ENCODE peak calls at places on chromosomes 3 and 15, in five cellular contexts. One of them, this sample, is unnamed.

GRCh38 chr15:70783041-70783440 is 19.7 kb upstream of the UACA start:
- DNase-seq in esophagus squamous epithelium: no peak
- DNase-seq in cardiac muscle cell: no peak
- DNase-seq in gastrocnemius medialis: no peak
- DNase-seq in prostate gland: no peak
- DNase-seq in this sample: no peak

GRCh38 chr3:38916706-38917105 is 100.7 kb upstream of the SCN10A start:
- DNase-seq in esophagus squamous epithelium: no peak
- DNase-seq in cardiac muscle cell: no peak
- DNase-seq in gastrocnemius medialis: no peak
- DNase-seq in prostate gland: no peak
- DNase-seq in this sample: no peak

GRCh38 chr3:107198522-107199271 is 178.5 kb upstream of the CCDC54 start:
- DNase-seq in esophagus squamous epithelium: no peak
- DNase-seq in cardiac muscle cell: no peak
- DNase-seq in gastrocnemius medialis: peak; percentile 12
- DNase-seq in prostate gland: no peak
- DNase-seq in this sample: no peak

GRCh38 chr3:179771797-179772196 is 119.0 kb downstream of the USP13 start:
- DNase-seq in esophagus squamous epithelium: no peak
- DNase-seq in cardiac muscle cell: peak; percentile 55
- DNase-seq in gastrocnemius medialis: no peak
- DNase-seq in prostate gland: no peak
- DNase-seq in this sample: no peak

GRCh38 chr15:82146990-82147461 is 101.2 kb upstream of the MEX3B start:
- DNase-seq in esophagus squamous epithelium: no peak
- DNase-seq in cardiac muscle cell: no peak
- DNase-seq in gastrocnemius medialis: peak; percentile 25
- DNase-seq in prostate gland: no peak
- DNase-seq in this sample: no peak

GRCh38 chr15:88688394-88688933 is 49.6 kb downstream of the ISG20 start:
- DNase-seq in esophagus squamous epithelium: no peak
- DNase-seq in cardiac muscle cell: no peak
- DNase-seq in gastrocnemius medialis: no peak
- DNase-seq in prostate gland: no peak
- DNase-seq in this sample: no peak

GRCh38 chr3:109122690-109123089 is 4.8 kb upstream of the MORC1 start:
- DNase-seq in esophagus squamous epithelium: no peak
- DNase-seq in cardiac muscle cell: no peak
- DNase-seq in gastrocnemius medialis: no peak
- DNase-seq in prostate gland: no peak
- DNase-seq in this sample: no peak

GRCh38 chr15:69462493-69463181 is 10.0 kb downstream of the RPLP1 start:
- DNase-seq in esophagus squamous epithelium: peak; percentile 55
- DNase-seq in cardiac muscle cell: peak; percentile 97
- DNase-seq in gastrocnemius medialis: peak; percentile 96
- DNase-seq in prostate gland: peak; percentile 94
- DNase-seq in this sample: peak; percentile 98

GRCh38 chr3:99023590-99024192 is 122.2 kb upstream of the DCBLD2 start:
- DNase-seq in esophagus squamous epithelium: no peak
- DNase-seq in cardiac muscle cell: peak; percentile 48
- DNase-seq in gastrocnemius medialis: no peak
- DNase-seq in prostate gland: no peak
- DNase-seq in this sample: no peak
- TF ChIP-seq CTCF in esophagus squamous epithelium: peak; percentile 74
- TF ChIP-seq CTCF in cardiac muscle cell: peak; percentile 62
- TF ChIP-seq CTCF in gastrocnemius medialis: peak; percentile 15
- TF ChIP-seq CTCF in prostate gland: peak; percentile 11
- TF ChIP-seq CTCF in this sample: peak; percentile 66

GRCh38 chr3:48408823-48409281 is 21.0 kb downstream of the PLXNB1 start:
- DNase-seq in esophagus squamous epithelium: no peak
- DNase-seq in cardiac muscle cell: no peak
- DNase-seq in gastrocnemius medialis: peak; percentile 1
- DNase-seq in prostate gland: no peak
- DNase-seq in this sample: peak; percentile 63
- H3K36me3 ChIP-seq in esophagus squamous epithelium: peaks cover 52% of the 10 kb centered on the region
- H3K36me3 ChIP-seq in cardiac muscle cell: peaks cover 14% of the 10 kb centered on the region
- H3K36me3 ChIP-seq in gastrocnemius medialis: no peaks in the 10 kb centered on the region
- H3K36me3 ChIP-seq in prostate gland: peaks cover 39% of the 10 kb centered on the region
- H3K36me3 ChIP-seq in this sample: peaks cover 99% of the 10 kb centered on the region

GRCh38 chr3:23480981-23481380 is 277.9 kb downstream of the UBE2E2 start:
- DNase-seq in esophagus squamous epithelium: no peak
- DNase-seq in cardiac muscle cell: no peak
- DNase-seq in gastrocnemius medialis: no peak
- DNase-seq in prostate gland: no peak
- DNase-seq in this sample: no peak
- H3K9me3 ChIP-seq in esophagus squamous epithelium: no peaks in the 10 kb centered on the region
- H3K9me3 ChIP-seq in cardiac muscle cell: no peaks in the 10 kb centered on the region
- H3K9me3 ChIP-seq in gastrocnemius medialis: no peaks in the 10 kb centered on the region
- H3K9me3 ChIP-seq in prostate gland: no peaks in the 10 kb centered on the region
- H3K9me3 ChIP-seq in this sample: no peaks in the 10 kb centered on the region

DNA sequence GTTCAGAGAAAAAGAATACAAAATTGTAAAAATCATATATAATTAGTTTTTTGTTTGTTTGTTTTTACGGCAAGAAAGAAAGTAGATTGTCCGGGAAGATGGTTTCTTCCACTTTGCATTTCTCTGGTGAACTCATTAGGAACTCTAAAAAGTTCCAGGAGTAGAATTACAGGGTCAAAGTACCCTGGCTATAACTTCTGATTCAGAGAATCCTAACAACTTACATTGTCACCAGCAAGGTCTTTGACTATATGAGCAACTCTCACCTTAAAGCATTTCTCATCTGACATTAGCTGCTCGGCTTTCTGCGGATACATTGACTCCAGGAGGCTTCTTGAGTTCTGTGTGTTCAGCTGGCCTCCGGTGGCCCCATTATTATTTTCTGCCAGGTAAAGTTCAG is 196.7 kb downstream of the PDE8A start:
- DNase-seq in esophagus squamous epithelium: no peak
- DNase-seq in cardiac muscle cell: no peak
- DNase-seq in gastrocnemius medialis: no peak
- DNase-seq in prostate gland: no peak
- DNase-seq in this sample: no peak
- TF ChIP-seq CTCF in esophagus squamous epithelium: no peak
- TF ChIP-seq CTCF in cardiac muscle cell: no peak
- TF ChIP-seq CTCF in gastrocnemius medialis: no peak
- TF ChIP-seq CTCF in prostate gland: no peak
- TF ChIP-seq CTCF in this sample: no peak

GRCh38 chr3:37324752-37325407 is 150.5 kb upstream of the LRRFIP2 start:
- DNase-seq in esophagus squamous epithelium: no peak
- DNase-seq in cardiac muscle cell: no peak
- DNase-seq in gastrocnemius medialis: no peak
- DNase-seq in prostate gland: no peak
- DNase-seq in this sample: no peak
- H3K36me3 ChIP-seq in esophagus squamous epithelium: peaks cover 6% of the 10 kb centered on the region
- H3K36me3 ChIP-seq in cardiac muscle cell: peaks cover 62% of the 10 kb centered on the region
- H3K36me3 ChIP-seq in gastrocnemius medialis: peaks cover 86% of the 10 kb centered on the region
- H3K36me3 ChIP-seq in prostate gland: no peaks in the 10 kb centered on the region
- H3K36me3 ChIP-seq in this sample: peaks cover 22% of the 10 kb centered on the region

DNA sequence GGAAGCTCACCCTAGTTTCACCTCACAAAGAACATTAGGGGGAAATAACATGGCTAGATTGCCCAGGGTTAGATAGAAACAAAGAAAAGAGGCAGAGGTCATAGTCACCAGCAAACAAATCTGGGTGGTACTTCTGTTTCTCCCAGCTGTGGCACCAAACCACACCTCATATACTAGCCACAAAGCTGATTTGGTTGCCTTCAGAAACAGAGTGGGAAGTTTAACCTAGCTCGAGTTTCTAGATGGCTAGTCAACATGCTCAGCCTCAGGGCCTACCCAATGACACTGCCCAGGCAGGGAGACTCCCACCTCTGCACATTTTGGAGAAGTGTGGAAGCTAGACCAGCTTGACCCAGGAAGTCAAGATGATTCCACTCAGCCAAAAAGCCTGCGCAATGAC is 174.2 kb downstream of the GABRB3 start:
- DNase-seq in esophagus squamous epithelium: no peak
- DNase-seq in cardiac muscle cell: no peak
- DNase-seq in gastrocnemius medialis: no peak
- DNase-seq in prostate gland: no peak
- DNase-seq in this sample: no peak
- H3K9me3 ChIP-seq in esophagus squamous epithelium: peaks cover under 1% of the 10 kb centered on the region
- H3K9me3 ChIP-seq in cardiac muscle cell: no peaks in the 10 kb centered on the region
- H3K9me3 ChIP-seq in gastrocnemius medialis: no peaks in the 10 kb centered on the region
- H3K9me3 ChIP-seq in prostate gland: no peaks in the 10 kb centered on the region
- H3K9me3 ChIP-seq in this sample: no peaks in the 10 kb centered on the region

GRCh38 chr15:32029409-32029861 is 880 bp upstream of the CHRNA7 start:
- DNase-seq in esophagus squamous epithelium: no peak
- DNase-seq in cardiac muscle cell: peak; percentile 70
- DNase-seq in gastrocnemius medialis: no peak
- DNase-seq in prostate gland: no peak
- DNase-seq in this sample: no peak
- TF ChIP-seq CTCF in esophagus squamous epithelium: no peak
- TF ChIP-seq CTCF in cardiac muscle cell: peak; percentile 31
- TF ChIP-seq CTCF in gastrocnemius medialis: no peak
- TF ChIP-seq CTCF in prostate gland: no peak
- TF ChIP-seq CTCF in this sample: no peak

GRCh38 chr3:150547045-150547753 is 612 bp downstream of the EIF2A start:
- DNase-seq in esophagus squamous epithelium: no peak
- DNase-seq in cardiac muscle cell: no peak
- DNase-seq in gastrocnemius medialis: no peak
- DNase-seq in prostate gland: no peak
- DNase-seq in this sample: no peak
- H3K36me3 ChIP-seq in esophagus squamous epithelium: peaks cover 3% of the 10 kb centered on the region
- H3K36me3 ChIP-seq in cardiac muscle cell: peaks cover 14% of the 10 kb centered on the region
- H3K36me3 ChIP-seq in gastrocnemius medialis: peaks cover 25% of the 10 kb centered on the region
- H3K36me3 ChIP-seq in prostate gland: no peaks in the 10 kb centered on the region
- H3K36me3 ChIP-seq in this sample: peaks cover 5% of the 10 kb centered on the region